ENCODE peak calls at places on chromosomes 7 and 10, in seven cellular contexts. A, I, X, G, K, C and P are unnamed samples.

GRCh38 chr10:72981028-72981881 is 26.6 kb upstream of the PLA2G12B start:
- DNase-seq in A (no peak), G (no peak), I (no peak), X (no peak), K (no peak), C (no peak), P (no peak)

GRCh38 chr10:113576853-113577252 is 24.0 kb downstream of the HABP2 start:
- DNase-seq in C (peak; percentile 39), K (no peak), A (peak; percentile 46), X (peak; percentile 67), I (no peak), G (peak; percentile 60), P (peak; percentile 56)

GRCh38 chr7:140304071-140304799 is 94.1 kb downstream of the SLC37A3 start:
- DNase-seq in G (peak; percentile 57), C (peak; percentile 22), K (peak; percentile 46), A (no peak), X (no peak), I (no peak), P (peak; percentile 46)

GRCh38 chr10:106830466-106830865 is 334.0 kb downstream of the SORCS1 start:
- DNase-seq in I (no peak), G (no peak), A (no peak), C (no peak), X (no peak), K (no peak), P (no peak)

GRCh38 chr10:123519861-123520260 is 146.3 kb upstream of the GPR26 start:
- DNase-seq in I (no peak), K (no peak), X (no peak), C (no peak), A (no peak), G (no peak), P (no peak)

GRCh38 chr7:95490366-95490765 is 4.6 kb downstream of the ASB4 start:
- DNase-seq in K (no peak), C (no peak), G (no peak), A (peak; percentile 30), X (no peak), I (no peak), P (no peak)

GRCh38 chr7:102439963-102440795 is 6.8 kb downstream of the ORAI2 start:
- DNase-seq in C (peak; percentile 90), K (peak; percentile 40), I (peak; percentile 79), G (peak; percentile 60), A (peak; percentile 49), X (peak; percentile 63), P (peak; percentile 78)

GRCh38 chr10:71241114-71241898 is 28.9 kb downstream of the UNC5B start:
- DNase-seq in I (no peak), C (no peak), A (no peak), X (no peak), K (peak; percentile 81), G (no peak), P (peak; percentile 60)

GRCh38 chr7:40538281-40538680 is 403.5 kb downstream of the SUGCT start:
- DNase-seq in C (no peak), X (no peak), I (no peak), K (no peak), G (no peak), A (no peak), P (no peak)

GRCh38 chr10:63887026-63887589 is 365.9 kb downstream of the REEP3 start:
- DNase-seq in C (no peak), I (peak; percentile 71), X (peak; percentile 42), A (no peak), G (peak; percentile 86), K (no peak), P (no peak)

GRCh38 chr10:86673827-86674581 is 5.7 kb downstream of the LDB3 start:
- DNase-seq in X (peak; percentile 58), K (peak; percentile 79), I (no peak), C (no peak), A (no peak), G (no peak), P (no peak)

GRCh38 chr10:132329565-132330485 is 2.2 kb upstream of the LRRC27 start:
- DNase-seq in K (no peak), G (no peak), X (no peak), C (peak; percentile 75), A (no peak), I (no peak), P (peak; percentile 87)

GRCh38 chr7:141275350-141275749 is 201.5 kb downstream of the TMEM178B start:
- DNase-seq in C (no peak), A (no peak), G (peak; percentile 51), K (no peak), I (no peak), X (no peak), P (no peak)

GRCh38 chr7:110943686-110944350 is 147.1 kb upstream of the LRRN3 start:
- DNase-seq in G (no peak), K (peak; percentile 43), I (no peak), C (no peak), X (no peak), A (no peak), P (peak; percentile 40)

GRCh38 chr7:52143219-52143618 is 826.6 kb upstream of the COBL start:
- DNase-seq in K (no peak), X (peak; percentile 13), A (no peak), G (peak; percentile 6), C (no peak), I (no peak), P (no peak)

GRCh38 chr10:49484501-49485230 is 54.3 kb downstream of the ERCC6 start:
- DNase-seq in I (no peak), K (no peak), C (no peak), A (no peak), X (no peak), G (no peak), P (peak; percentile 61)

GRCh38 chr7:137488038-137488437 is 144.5 kb upstream of the PTN start:
- DNase-seq in A (no peak), C (no peak), K (no peak), I (no peak), X (no peak), G (peak; percentile 34), P (peak; percentile 21)

GRCh38 chr7:30805931-30806330 is 34.7 kb downstream of the MINDY4 start:
- DNase-seq in I (no peak), C (no peak), A (no peak), K (no peak), G (no peak), X (no peak), P (no peak)

GRCh38 chr10:126160971-126161630 is 227.2 kb downstream of the ADAM12 start:
- DNase-seq in G (peak; percentile 48), C (peak; percentile 22), K (no peak), X (peak; percentile 64), A (peak; percentile 29), I (peak; percentile 50), P (no peak)

GRCh38 chr7:18464830-18465229 is 30.7 kb upstream of the HDAC9 start:
- DNase-seq in X (no peak), A (no peak), K (no peak), G (no peak), I (no peak), C (no peak), P (no peak)

GRCh38 chr7:50068026-50068425 is 25.0 kb downstream of the ZPBP start:
- DNase-seq in G (peak; percentile 25), A (no peak), K (no peak), X (peak; percentile 4), I (peak; percentile 31), C (peak; percentile 49), P (peak; percentile 40)

GRCh38 chr10:25982107-25982506 is 48.1 kb downstream of the MYO3A start:
- DNase-seq in K (no peak), C (no peak), G (no peak), I (no peak), X (no peak), A (no peak), P (no peak)
- TF ChIP-seq EZH2phosphoT487 in K (no peak), C (no peak), G (no peak), I (no peak), X (no peak), A (no peak), P (no peak)

DNA sequence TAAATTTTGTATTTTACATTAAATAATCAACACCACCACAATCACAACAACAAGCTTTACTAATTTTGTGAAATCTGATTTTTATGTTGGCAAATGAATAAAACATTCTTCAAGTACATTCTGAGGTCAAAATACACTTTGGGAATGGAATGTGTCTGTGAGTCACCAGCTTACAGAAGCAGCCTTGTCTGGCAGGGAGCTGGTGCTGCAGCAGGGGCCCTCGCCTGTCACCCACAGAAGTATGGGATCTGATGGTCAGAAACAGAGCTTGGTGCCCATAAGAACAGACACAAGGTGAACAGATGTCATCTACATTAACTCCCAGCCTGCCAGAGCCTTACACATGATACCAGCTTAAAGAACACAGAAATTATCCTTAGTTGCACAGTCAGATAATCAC is 496.9 kb downstream of the CCSER2 start:
- DNase-seq in G (no peak), K (peak; percentile 55), A (peak; percentile 56), C (no peak), I (no peak), X (no peak), P (peak; percentile 57)
- TF ChIP-seq EZH2phosphoT487 in G (no peak), K (no peak), A (no peak), C (no peak), I (no peak), X (no peak), P (no peak)

GRCh38 chr7:153430931-153431330 is 621.3 kb upstream of the DPP6 start:
- DNase-seq in C (no peak), I (no peak), X (no peak), K (no peak), G (peak; percentile 62), A (no peak), P (no peak)
- TF ChIP-seq EZH2phosphoT487 in C (no peak), I (no peak), X (no peak), K (no peak), G (no peak), A (no peak), P (no peak)

GRCh38 chr7:24670782-24671181 is 86.5 kb downstream of the GSDME start:
- DNase-seq in G (no peak), X (no peak), A (no peak), K (no peak), I (no peak), C (no peak), P (no peak)

GRCh38 chr7:24669971-24670591 is 87.2 kb downstream of the GSDME start:
- DNase-seq in K (no peak), I (no peak), A (no peak), G (peak; percentile 34), C (no peak), X (peak; percentile 24), P (no peak)

GRCh38 chr7:24660541-24660940 is 87.3 kb downstream of the PALS2 start:
- DNase-seq in K (no peak), A (no peak), G (no peak), C (no peak), I (no peak), X (no peak), P (peak; percentile 34)

GRCh38 chr7:24668922-24669635 is 88.2 kb downstream of the GSDME start:
- DNase-seq in I (no peak), X (no peak), A (peak; percentile 53), C (peak; percentile 43), K (no peak), G (no peak), P (peak; percentile 30)

DNA sequence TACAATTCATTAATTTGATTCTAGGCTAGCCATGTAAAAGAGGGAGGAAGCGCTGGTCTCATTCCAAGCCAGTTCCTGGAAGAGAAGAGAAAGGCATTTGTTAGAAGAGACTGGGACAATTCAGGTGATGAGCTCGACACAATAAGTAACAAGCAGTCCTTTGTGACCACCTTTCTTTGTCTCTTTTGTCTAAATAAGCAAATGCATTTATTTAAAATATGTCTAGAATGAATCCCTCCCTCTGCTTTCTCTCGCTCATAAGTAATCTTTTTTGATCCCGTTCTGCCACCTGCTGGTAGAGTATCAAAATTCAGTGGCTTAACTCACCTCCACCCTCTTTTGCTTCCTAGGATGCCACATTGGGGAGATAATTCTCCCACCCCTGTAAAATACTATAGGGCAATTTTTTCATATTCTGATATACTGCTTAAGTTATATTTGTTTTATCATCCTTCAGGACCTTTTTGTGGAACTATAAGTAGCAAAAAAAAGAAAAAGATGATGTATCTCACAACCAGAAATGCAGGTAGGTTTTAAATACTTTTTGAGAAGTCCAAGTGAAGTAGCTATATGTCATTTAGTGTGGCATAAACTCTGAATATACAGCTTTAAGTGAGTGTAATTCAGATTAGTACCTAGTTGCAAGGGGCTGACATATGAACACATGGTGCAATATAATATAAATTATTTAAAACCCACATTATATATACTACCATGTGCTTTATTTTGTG is 91.5 kb downstream of the GSDME start:
- DNase-seq in A (peak; percentile 68), G (peak; percentile 85), C (peak; percentile 71), X (peak; percentile 60), K (peak; percentile 58), I (peak; percentile 27), P (peak; percentile 69)
- TF ChIP-seq EZH2phosphoT487 in A (no peak), G (no peak), C (no peak), X (no peak), K (no peak), I (no peak), P (no peak)